ENCODE peak calls at places on chromosomes 2 and 18, in four cellular contexts. T, W, K and G are unnamed samples.
A peak's percentile ranks its signal among the peaks of the same experiment; 100 is the strongest.

GRCh38 chr2:54722641-54723299 is 692 bp upstream of the EML6 start:
- DNase-seq in T (no peak), W (peak; percentile 42), K (no peak), G (peak; percentile 75)

GRCh38 chr2:102122115-102122514 is 20.4 kb upstream of the IL1R1 start:
- DNase-seq in T (no peak), W (peak; percentile 96), K (no peak), G (peak; percentile 86)

GRCh38 chr2:46915281-46915810 is at the start of gene MCFD2:
- DNase-seq in T (no peak), W (peak; percentile 23), K (peak; percentile 63), G (peak; percentile 52)

GRCh38 chr2:160405077-160405865 is 88.3 kb downstream of the RBMS1 start:
- DNase-seq in T (no peak), W (no peak), K (no peak), G (no peak)

GRCh38 chr2:65320042-65320711 is 92.5 kb downstream of the ACTR2 start:
- DNase-seq in T (peak; percentile 55), W (peak; percentile 94), K (peak; percentile 55), G (peak; percentile 95)

GRCh38 chr2:120919216-120919615 is 183.5 kb downstream of the GLI2 start:
- DNase-seq in T (no peak), W (no peak), K (no peak), G (no peak)

GRCh38 chr2:187853413-187853812 is 299.2 kb upstream of the TFPI start:
- DNase-seq in T (no peak), W (no peak), K (no peak), G (no peak)

GRCh38 chr2:183034806-183035205 is 3.5 kb downstream of the NCKAP1 start:
- DNase-seq in T (no peak), W (peak; percentile 71), K (no peak), G (peak; percentile 52)

GRCh38 chr18:12862467-12862866 is 21.6 kb downstream of the PTPN2 start:
- DNase-seq in T (no peak), W (no peak), K (no peak), G (no peak)

GRCh38 chr2:43227830-43228280 is 1.4 kb upstream of the ZFP36L2 start:
- DNase-seq in T (no peak), W (no peak), K (no peak), G (no peak)

GRCh38 chr2:164597988-164598387 is 23.3 kb downstream of the GRB14 start:
- DNase-seq in T (no peak), W (no peak), K (no peak), G (no peak)

GRCh38 chr2:98730851-98731708 is at the start of gene MGAT4A:
- DNase-seq in T (no peak), W (peak; percentile 11), K (peak; percentile 85), G (peak; percentile 53)

GRCh38 chr18:10771053-10771709 is 245.4 kb downstream of the NAPG start:
- DNase-seq in T (no peak), W (peak; percentile 71), K (no peak), G (no peak)

GRCh38 chr2:154616659-154617058 is 81.8 kb upstream of the KCNJ3 start:
- DNase-seq in T (no peak), W (no peak), K (peak; percentile 6), G (no peak)

GRCh38 chr2:166881177-166881576 is 7.1 kb upstream of the XIRP2 start:
- DNase-seq in T (no peak), W (peak; percentile 37), K (no peak), G (no peak)

GRCh38 chr2:31231571-31232287 is 2.2 kb upstream of the EHD3 start:
- DNase-seq in T (no peak), W (no peak), K (no peak), G (no peak)

DNA sequence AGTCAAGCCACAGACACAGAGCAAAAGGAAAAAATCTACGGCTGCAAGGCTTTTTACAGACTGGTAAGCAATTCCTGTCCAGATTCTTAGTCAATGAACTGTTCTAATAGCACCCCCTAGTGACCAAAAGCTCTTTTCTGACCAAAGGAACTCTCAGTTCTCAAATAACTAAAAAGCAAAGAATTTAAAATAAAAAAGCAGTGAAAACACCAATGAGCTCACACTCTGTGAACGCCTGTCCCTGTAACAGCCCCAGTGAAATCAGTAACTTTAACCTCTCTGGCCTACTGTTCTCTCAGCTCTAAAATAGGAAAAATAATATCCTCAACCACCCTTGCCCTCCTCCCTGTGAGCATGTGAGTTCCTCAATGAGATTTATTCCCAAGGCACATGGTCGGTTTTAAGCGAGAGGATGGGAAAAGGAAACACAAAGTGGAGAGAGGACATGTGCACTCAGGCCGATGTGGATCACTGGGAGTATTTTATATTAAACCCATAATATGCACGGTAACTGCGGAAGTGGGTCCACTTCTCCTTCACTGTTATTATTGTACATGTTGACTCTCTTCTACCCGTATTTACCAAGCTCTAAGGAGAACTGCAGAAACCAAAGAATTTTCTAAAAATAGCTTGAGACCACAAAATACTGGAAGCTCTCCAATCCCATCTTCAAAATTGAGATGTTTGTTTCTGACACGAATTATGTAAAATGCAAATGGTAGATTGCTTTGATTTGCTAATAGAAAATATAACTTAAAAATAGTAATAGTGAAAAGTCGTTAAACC is 128.5 kb downstream of the STK39 start:
- DNase-seq in T (peak; percentile 68), W (peak; percentile 93), K (no peak), G (peak; percentile 86)
- TF ChIP-seq CTCF in T (peak; percentile 59), W (peak; percentile 69), K (peak; percentile 78), G (peak; percentile 50)

GRCh38 chr2:180728928-180729559 is 251.4 kb upstream of the UBE2E3 start:
- DNase-seq in T (peak; percentile 43), W (peak; percentile 82), K (no peak), G (peak; percentile 92)
- H3K4me3 ChIP-seq in T (no peak overlapping the region), W (no peak overlapping the region), K (no peak overlapping the region), G (no peak overlapping the region)

GRCh38 chr2:28621172-28622100 is 125.6 kb downstream of the PLB1 start:
- DNase-seq in T (peak; percentile 82), W (peak; percentile 99), K (peak; percentile 56), G (peak; percentile 98)
- TF ChIP-seq CTCF in T (peak; percentile 30), W (peak; percentile 68), K (no peak), G (peak; percentile 49)

GRCh38 chr2:68799615-68800400 is 65.2 kb downstream of the ARHGAP25 start:
- DNase-seq in T (no peak), W (no peak), K (no peak), G (no peak)
- H3K4me3 ChIP-seq in T (no peak overlapping the region), W (no peak overlapping the region), K (no peak overlapping the region), G (no peak overlapping the region)

GRCh38 chr18:74496508-74497307 is 545 bp downstream of the CNDP2 start:
- DNase-seq in T (no peak), W (peak; percentile 50), K (peak; percentile 70), G (peak; percentile 59)
- TF ChIP-seq CTCF in T (no peak), W (peak; percentile 7), K (peak; percentile 26), G (peak; percentile 15)